ENCODE peak calls at places on chromosomes 16 and 17, in four cellular contexts. One of them, this sample, is unnamed.

GRCh38 chr16:29198231-29198630 is 208.3 kb downstream of the NPIPB11 start:
- DNase-seq in GM12878: no peak
- DNase-seq in SK-N-SH: no peak
- DNase-seq in K562: no peak
- DNase-seq in this sample: no peak

GRCh38 chr17:29469251-29469650 is 79.1 kb downstream of the TAOK1 start:
- DNase-seq in GM12878: no peak
- DNase-seq in SK-N-SH: no peak
- DNase-seq in K562: no peak
- DNase-seq in this sample: no peak

GRCh38 chr16:31868701-31869167 is 4.9 kb upstream of the ZNF267 start:
- DNase-seq in GM12878: no peak
- DNase-seq in SK-N-SH: peak
- DNase-seq in K562: peak
- DNase-seq in this sample: peak

GRCh38 chr17:27522028-27522639 is 65.9 kb downstream of the KSR1 start:
- DNase-seq in GM12878: no peak
- DNase-seq in SK-N-SH: no peak
- DNase-seq in K562: no peak
- DNase-seq in this sample: no peak

GRCh38 chr17:73519011-73519410 is 125.2 kb downstream of the SDK2 start:
- DNase-seq in GM12878: no peak
- DNase-seq in SK-N-SH: no peak
- DNase-seq in K562: no peak
- DNase-seq in this sample: no peak

GRCh38 chr16:80993293-80993691 is 13.4 kb downstream of the CMC2 start:
- DNase-seq in GM12878: no peak
- DNase-seq in SK-N-SH: no peak
- DNase-seq in K562: peak
- DNase-seq in this sample: peak

GRCh38 chr16:84052071-84052622 is 9.6 kb upstream of the SLC38A8 start:
- DNase-seq in GM12878: no peak
- DNase-seq in SK-N-SH: no peak
- DNase-seq in K562: no peak
- DNase-seq in this sample: no peak

GRCh38 chr17:42065201-42065600 is 14.8 kb upstream of the C17orf113 start:
- DNase-seq in GM12878: no peak
- DNase-seq in SK-N-SH: no peak
- DNase-seq in K562: no peak
- DNase-seq in this sample: no peak

GRCh38 chr16:78523212-78523995 is 423.9 kb downstream of the WWOX start:
- DNase-seq in GM12878: no peak
- DNase-seq in SK-N-SH: no peak
- DNase-seq in K562: no peak
- DNase-seq in this sample: no peak

GRCh38 chr16:67391424-67392300 is 1.6 kb downstream of the TPPP3 start:
- DNase-seq in GM12878: no peak
- DNase-seq in SK-N-SH: peak
- DNase-seq in K562: no peak
- DNase-seq in this sample: peak

GRCh38 chr17:55751720-55752250 is 934 bp downstream of the PCTP start:
- DNase-seq in GM12878: no peak
- DNase-seq in SK-N-SH: no peak
- DNase-seq in K562: no peak
- DNase-seq in this sample: no peak

GRCh38 chr17:35879748-35880654 is at the start of gene CCL5:
- DNase-seq in GM12878: peak
- DNase-seq in SK-N-SH: no peak
- DNase-seq in K562: no peak
- DNase-seq in this sample: no peak

GRCh38 chr16:68298907-68299515 is 11.7 kb downstream of the SLC7A6OS start:
- DNase-seq in GM12878: no peak
- DNase-seq in SK-N-SH: no peak
- DNase-seq in K562: no peak
- DNase-seq in this sample: no peak

GRCh38 chr17:45138911-45139532 is 3.5 kb downstream of the ACBD4 start:
- DNase-seq in GM12878: no peak
- DNase-seq in SK-N-SH: no peak
- DNase-seq in K562: no peak
- DNase-seq in this sample: no peak

GRCh38 chr16:3961449-3961849 is 80.9 kb upstream of the CREBBP start:
- DNase-seq in GM12878: no peak
- DNase-seq in SK-N-SH: no peak
- DNase-seq in K562: peak
- DNase-seq in this sample: peak

GRCh38 chr16:87979352-87979751 is 28.1 kb downstream of the BANP start:
- DNase-seq in GM12878: no peak
- DNase-seq in SK-N-SH: no peak
- DNase-seq in K562: no peak
- DNase-seq in this sample: no peak

GRCh38 chr16:69351309-69352027 is at the start of gene TMED6:
- DNase-seq in GM12878: no peak
- DNase-seq in SK-N-SH: no peak
- DNase-seq in K562: no peak
- DNase-seq in this sample: no peak

GRCh38 chr16:88522276-88522949 is 47.8 kb upstream of the ZC3H18 start:
- DNase-seq in GM12878: no peak
- DNase-seq in SK-N-SH: no peak
- DNase-seq in K562: no peak
- DNase-seq in this sample: no peak

GRCh38 chr17:34163681-34164080 is 91.4 kb upstream of the CCL2 start:
- DNase-seq in GM12878: no peak
- DNase-seq in SK-N-SH: peak
- DNase-seq in K562: peak
- DNase-seq in this sample: peak

GRCh38 chr16:84091460-84091859 is 25.3 kb downstream of the MBTPS1 start:
- DNase-seq in GM12878: no peak
- DNase-seq in SK-N-SH: no peak
- DNase-seq in K562: no peak
- DNase-seq in this sample: no peak

GRCh38 chr17:57597531-57598453 is 147.3 kb downstream of the CCDC182 start:
- DNase-seq in GM12878: no peak
- DNase-seq in SK-N-SH: peak
- DNase-seq in K562: peak
- DNase-seq in this sample: peak

GRCh38 chr17:79811036-79811887 is 14.4 kb upstream of the CBX8 start:
- DNase-seq in GM12878: no peak
- DNase-seq in SK-N-SH: peak
- DNase-seq in K562: peak
- DNase-seq in this sample: peak

GRCh38 chr17:28925912-28926365 is 23.1 kb upstream of the DHRS13 start:
- DNase-seq in GM12878: peak
- DNase-seq in SK-N-SH: no peak
- DNase-seq in K562: no peak
- DNase-seq in this sample: no peak

GRCh38 chr17:80475949-80476876 is at the start of gene NPTX1:
- DNase-seq in GM12878: no peak
- DNase-seq in SK-N-SH: peak
- DNase-seq in K562: peak
- DNase-seq in this sample: no peak

GRCh38 chr17:48107137-48108055 is at the start of gene SNX11:
- DNase-seq in GM12878: no peak
- DNase-seq in SK-N-SH: peak
- DNase-seq in K562: peak
- DNase-seq in this sample: peak

GRCh38 chr17:48113201-48113676 is 5.7 kb downstream of the SNX11 start:
- DNase-seq in GM12878: peak
- DNase-seq in SK-N-SH: no peak
- DNase-seq in K562: no peak
- DNase-seq in this sample: no peak

GRCh38 chr17:48106802-48107136 is 797 bp upstream of the SNX11 start:
- DNase-seq in GM12878: no peak
- DNase-seq in SK-N-SH: no peak
- DNase-seq in K562: no peak
- DNase-seq in this sample: no peak

GRCh38 chr17:48110722-48111121 is 3.2 kb downstream of the SNX11 start:
- DNase-seq in GM12878: no peak
- DNase-seq in SK-N-SH: no peak
- DNase-seq in K562: no peak
- DNase-seq in this sample: no peak

DNA sequence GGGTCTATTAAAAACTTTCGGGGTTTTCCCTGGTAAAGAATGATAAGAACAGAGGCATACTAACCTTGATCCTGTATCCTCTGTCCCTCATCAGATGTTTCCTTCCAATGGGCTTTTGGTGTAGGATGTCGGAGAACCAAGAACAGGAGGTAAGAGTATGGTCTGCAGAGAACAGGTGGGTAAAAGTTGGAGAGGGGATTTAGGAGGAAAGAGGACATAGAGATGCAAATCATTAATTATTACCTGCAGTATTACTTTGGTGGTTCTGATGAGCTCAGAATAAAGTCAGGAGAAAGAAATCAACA is 4.3 kb downstream of the SNX11 start:
- DNase-seq in GM12878: no peak
- DNase-seq in SK-N-SH: no peak
- DNase-seq in K562: no peak
- DNase-seq in this sample: no peak
- TF ChIP-seq MAX in GM12878: no peak
- TF ChIP-seq MAX in SK-N-SH: no peak
- TF ChIP-seq MAX in K562: no peak
- TF ChIP-seq MAX in this sample: no peak

GRCh38 chr17:59954856-59955255 is 9.7 kb downstream of the RNFT1 start:
- DNase-seq in GM12878: no peak
- DNase-seq in SK-N-SH: no peak
- DNase-seq in K562: no peak
- DNase-seq in this sample: no peak

GRCh38 chr17:59950049-59950448 is 14.5 kb downstream of the RNFT1 start:
- DNase-seq in GM12878: no peak
- DNase-seq in SK-N-SH: no peak
- DNase-seq in K562: no peak
- DNase-seq in this sample: no peak
- TF ChIP-seq RCOR1 in GM12878: no peak
- TF ChIP-seq RCOR1 in SK-N-SH: no peak
- TF ChIP-seq RCOR1 in K562: no peak
- TF ChIP-seq RCOR1 in this sample: no peak

GRCh38 chr17:17849863-17850373 is 13.1 kb upstream of the SREBF1 start:
- DNase-seq in GM12878: peak
- DNase-seq in SK-N-SH: peak
- DNase-seq in K562: peak
- DNase-seq in this sample: peak
- TF ChIP-seq MAX in GM12878: no peak
- TF ChIP-seq MAX in SK-N-SH: no peak
- TF ChIP-seq MAX in K562: no peak
- TF ChIP-seq MAX in this sample: no peak

GRCh38 chr16:85210423-85211169 is 98.3 kb upstream of the CIBAR2 start:
- DNase-seq in GM12878: no peak
- DNase-seq in SK-N-SH: no peak
- DNase-seq in K562: no peak
- DNase-seq in this sample: peak
- TF ChIP-seq RCOR1 in GM12878: no peak
- TF ChIP-seq RCOR1 in SK-N-SH: peak
- TF ChIP-seq RCOR1 in K562: no peak
- TF ChIP-seq RCOR1 in this sample: no peak

DNA sequence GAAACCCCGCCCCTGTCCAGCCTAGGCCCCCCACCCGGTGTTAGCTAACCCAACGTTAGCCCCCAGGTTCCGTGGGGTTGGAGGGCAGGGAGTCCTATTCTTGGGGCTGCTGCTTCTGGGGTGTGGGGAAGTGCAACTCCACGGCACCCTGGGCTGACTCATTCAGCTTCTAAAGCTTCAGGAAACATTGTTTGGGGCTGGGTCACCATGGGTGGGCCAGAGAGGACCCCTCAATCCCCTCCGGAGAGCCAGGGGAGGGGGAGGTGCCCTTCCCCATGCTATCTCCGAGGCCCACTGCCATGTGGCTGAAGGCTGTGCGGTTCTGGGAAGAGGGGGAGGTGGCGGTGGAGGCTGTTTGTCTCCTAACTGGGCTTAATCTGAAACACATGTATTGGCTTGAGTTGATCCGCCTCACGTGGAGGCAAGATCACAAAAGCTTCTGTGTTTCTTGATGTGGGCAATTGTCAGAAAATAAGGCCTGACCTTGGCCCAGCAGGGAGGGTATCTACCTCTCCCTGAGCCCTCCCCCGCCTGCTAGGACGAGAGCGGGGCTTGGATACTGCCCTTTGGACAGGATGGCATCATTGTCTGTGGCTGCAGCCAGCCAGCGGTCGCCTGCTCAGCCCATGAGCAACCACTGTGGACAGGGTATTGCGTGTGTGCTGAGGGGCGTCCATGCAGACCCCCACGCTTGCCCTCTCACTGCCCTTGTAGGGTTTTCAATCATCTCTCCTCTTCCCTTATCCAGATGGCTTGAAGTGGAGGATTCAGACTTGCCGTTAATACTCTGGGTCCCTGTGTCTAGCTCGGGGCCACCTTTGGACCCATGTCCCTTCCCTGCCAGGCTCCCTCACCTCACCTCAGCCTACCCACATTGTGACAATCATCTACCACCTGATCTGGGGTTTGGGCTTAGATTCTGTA is 1.3 kb downstream of the SERPINF1 start:
- DNase-seq in GM12878: no peak
- DNase-seq in SK-N-SH: peak
- DNase-seq in K562: peak
- DNase-seq in this sample: peak
- TF ChIP-seq MAX in GM12878: no peak
- TF ChIP-seq MAX in SK-N-SH: peak
- TF ChIP-seq MAX in K562: peak
- TF ChIP-seq MAX in this sample: no peak

GRCh38 chr17:77343031-77343866 is 202.5 kb downstream of the SEC14L1 start:
- DNase-seq in GM12878: no peak
- DNase-seq in SK-N-SH: no peak
- DNase-seq in K562: no peak
- DNase-seq in this sample: no peak
- TF ChIP-seq RCOR1 in GM12878: no peak
- TF ChIP-seq RCOR1 in SK-N-SH: no peak
- TF ChIP-seq RCOR1 in K562: no peak
- TF ChIP-seq RCOR1 in this sample: no peak

GRCh38 chr17:77375108-77375507 is 234.3 kb downstream of the SEC14L1 start:
- DNase-seq in GM12878: no peak
- DNase-seq in SK-N-SH: no peak
- DNase-seq in K562: no peak
- DNase-seq in this sample: no peak
- TF ChIP-seq MAX in GM12878: no peak
- TF ChIP-seq MAX in SK-N-SH: no peak
- TF ChIP-seq MAX in K562: no peak
- TF ChIP-seq MAX in this sample: no peak